ENCODE peak calls at places on chromosomes 5 and 9, in ten cellular contexts. One of them, this sample, is unnamed.

GRCh38 chr9:98324801-98325200 is 69.4 kb upstream of the TBC1D2 start:
- DNase-seq in kidney: peak; percentile 7
- DNase-seq in hepatocyte: no peak
- DNase-seq in adipocyte: no peak
- DNase-seq in lung: no peak
- DNase-seq in spleen: no peak
- DNase-seq in A549: no peak
- DNase-seq in pancreas: no peak
- DNase-seq in small intestine: no peak
- DNase-seq in esophagus squamous epithelium: no peak
- DNase-seq in this sample: no peak

GRCh38 chr9:93137362-93137761 is 3.3 kb upstream of the NINJ1 start:
- DNase-seq in kidney: no peak
- DNase-seq in hepatocyte: no peak
- DNase-seq in adipocyte: no peak
- DNase-seq in lung: no peak
- DNase-seq in spleen: no peak
- DNase-seq in A549: no peak
- DNase-seq in pancreas: no peak
- DNase-seq in small intestine: no peak
- DNase-seq in esophagus squamous epithelium: no peak
- DNase-seq in this sample: no peak

GRCh38 chr5:126777257-126777973 is 479 bp downstream of the LMNB1 start:
- DNase-seq in kidney: peak; percentile 87
- DNase-seq in hepatocyte: peak; percentile 76
- DNase-seq in adipocyte: peak; percentile 77
- DNase-seq in lung: peak; percentile 61
- DNase-seq in spleen: peak; percentile 95
- DNase-seq in A549: no peak
- DNase-seq in pancreas: peak; percentile 70
- DNase-seq in small intestine: peak; percentile 68
- DNase-seq in esophagus squamous epithelium: no peak
- DNase-seq in this sample: peak; percentile 74

GRCh38 chr5:172453206-172453985 is 929 bp downstream of the SH3PXD2B start:
- DNase-seq in kidney: no peak
- DNase-seq in hepatocyte: peak; percentile 89
- DNase-seq in adipocyte: peak; percentile 81
- DNase-seq in lung: no peak
- DNase-seq in spleen: no peak
- DNase-seq in A549: peak; percentile 54
- DNase-seq in pancreas: no peak
- DNase-seq in small intestine: no peak
- DNase-seq in esophagus squamous epithelium: no peak
- DNase-seq in this sample: peak; percentile 71

GRCh38 chr5:157528036-157528632 is 47.4 kb downstream of the ADAM19 start:
- DNase-seq in kidney: no peak
- DNase-seq in hepatocyte: peak; percentile 31
- DNase-seq in adipocyte: no peak
- DNase-seq in lung: no peak
- DNase-seq in spleen: no peak
- DNase-seq in A549: no peak
- DNase-seq in pancreas: no peak
- DNase-seq in small intestine: no peak
- DNase-seq in esophagus squamous epithelium: no peak
- DNase-seq in this sample: no peak

GRCh38 chr9:79858509-79858908 is 286.7 kb downstream of the TLE4 start:
- DNase-seq in kidney: no peak
- DNase-seq in hepatocyte: no peak
- DNase-seq in adipocyte: peak; percentile 43
- DNase-seq in lung: no peak
- DNase-seq in spleen: no peak
- DNase-seq in A549: peak; percentile 33
- DNase-seq in pancreas: no peak
- DNase-seq in small intestine: peak; percentile 55
- DNase-seq in esophagus squamous epithelium: no peak
- DNase-seq in this sample: no peak

GRCh38 chr9:69044226-69045219 is 9.0 kb downstream of the FXN start:
- DNase-seq in kidney: no peak
- DNase-seq in hepatocyte: no peak
- DNase-seq in adipocyte: peak; percentile 9
- DNase-seq in lung: no peak
- DNase-seq in spleen: no peak
- DNase-seq in A549: no peak
- DNase-seq in pancreas: no peak
- DNase-seq in small intestine: no peak
- DNase-seq in esophagus squamous epithelium: no peak
- DNase-seq in this sample: no peak

GRCh38 chr5:528625-529511 is 4.6 kb upstream of the SLC9A3 start:
- DNase-seq in kidney: peak; percentile 62
- DNase-seq in hepatocyte: no peak
- DNase-seq in adipocyte: no peak
- DNase-seq in lung: no peak
- DNase-seq in spleen: peak; percentile 76
- DNase-seq in A549: no peak
- DNase-seq in pancreas: no peak
- DNase-seq in small intestine: no peak
- DNase-seq in esophagus squamous epithelium: no peak
- DNase-seq in this sample: no peak

GRCh38 chr5:71653119-71653518 is 66.0 kb upstream of the CARTPT start:
- DNase-seq in kidney: no peak
- DNase-seq in hepatocyte: no peak
- DNase-seq in adipocyte: no peak
- DNase-seq in lung: no peak
- DNase-seq in spleen: no peak
- DNase-seq in A549: no peak
- DNase-seq in pancreas: peak; percentile 33
- DNase-seq in small intestine: no peak
- DNase-seq in esophagus squamous epithelium: no peak
- DNase-seq in this sample: peak; percentile 81

DNA sequence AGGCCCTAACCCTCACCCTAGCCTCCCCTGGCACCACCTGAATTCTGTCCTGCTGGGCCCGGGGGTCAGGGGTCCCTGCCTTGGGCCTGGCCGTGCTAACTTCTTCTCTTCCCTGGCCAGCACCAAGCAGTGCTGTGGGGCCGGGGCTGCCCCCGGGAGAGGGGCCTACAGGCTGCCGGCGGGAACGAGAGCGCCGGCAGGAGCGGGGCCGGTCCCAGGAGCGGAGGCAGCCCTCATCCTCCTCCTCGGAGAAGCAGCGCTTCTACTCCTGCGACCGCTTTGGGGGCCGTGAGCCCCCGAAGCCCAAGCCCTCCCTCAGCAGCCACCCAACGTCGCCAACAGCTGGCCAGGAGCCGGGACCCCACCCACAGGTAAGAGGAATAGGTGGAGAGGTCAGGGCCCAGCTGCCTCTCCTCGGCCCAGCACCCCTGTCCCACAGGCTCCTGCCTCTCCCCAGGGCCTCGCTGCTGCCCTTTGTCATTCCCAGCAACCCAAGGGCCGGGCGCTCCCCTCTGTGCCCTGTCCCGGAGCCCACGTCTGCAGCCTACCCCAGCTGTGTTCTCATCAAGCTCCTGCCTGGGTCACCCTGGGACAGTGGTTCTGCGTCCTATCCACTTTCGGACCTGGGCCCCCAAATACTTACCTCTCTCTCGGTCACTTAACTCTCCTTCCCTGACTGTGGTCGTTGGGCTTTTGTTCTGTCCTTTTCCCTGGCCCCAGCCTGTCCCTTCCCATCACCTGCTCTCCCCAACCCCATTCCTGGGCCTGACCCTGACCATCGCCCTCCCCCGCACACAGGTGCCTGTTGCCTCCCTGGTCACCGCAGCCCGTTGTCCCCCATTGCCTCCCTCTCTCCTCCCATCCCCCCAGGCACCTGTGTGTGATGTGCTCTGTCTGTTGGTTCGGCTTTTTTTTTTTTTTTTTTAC is 243.2 kb downstream of the CACNA1B start:
- DNase-seq in kidney: peak; percentile 51
- DNase-seq in hepatocyte: no peak
- DNase-seq in adipocyte: no peak
- DNase-seq in lung: no peak
- DNase-seq in spleen: no peak
- DNase-seq in A549: no peak
- DNase-seq in pancreas: no peak
- DNase-seq in small intestine: no peak
- DNase-seq in esophagus squamous epithelium: no peak
- DNase-seq in this sample: no peak
- H3K9me3 ChIP-seq in kidney: no peaks in the 10 kb centered on the region
- H3K9me3 ChIP-seq in hepatocyte: no peaks in the 10 kb centered on the region
- H3K9me3 ChIP-seq in adipocyte: no peaks in the 10 kb centered on the region
- H3K9me3 ChIP-seq in lung: no peaks in the 10 kb centered on the region
- H3K9me3 ChIP-seq in spleen: no peaks in the 10 kb centered on the region
- H3K9me3 ChIP-seq in A549: peaks cover under 1% of the 10 kb centered on the region
- H3K9me3 ChIP-seq in pancreas: no peaks in the 10 kb centered on the region
- H3K9me3 ChIP-seq in small intestine: no peaks in the 10 kb centered on the region
- H3K9me3 ChIP-seq in esophagus squamous epithelium: no peaks in the 10 kb centered on the region
- H3K9me3 ChIP-seq in this sample: no peaks in the 10 kb centered on the region

GRCh38 chr9:100098887-100099721 is at the start of the genes ERP44 and INVS:
- DNase-seq in kidney: peak; percentile 99
- DNase-seq in hepatocyte: peak; percentile 99
- DNase-seq in adipocyte: peak; percentile 100
- DNase-seq in lung: peak; percentile 99
- DNase-seq in spleen: peak; percentile 99
- DNase-seq in A549: peak; percentile 96
- DNase-seq in pancreas: peak; percentile 99
- DNase-seq in small intestine: peak; percentile 100
- DNase-seq in esophagus squamous epithelium: peak; percentile 98
- DNase-seq in this sample: peak; percentile 100
- H3K4me1 ChIP-seq in kidney: peaks cover 11% of the 10 kb centered on the region
- H3K4me1 ChIP-seq in hepatocyte: peaks cover 17% of the 10 kb centered on the region
- H3K4me1 ChIP-seq in adipocyte: peaks cover 15% of the 10 kb centered on the region
- H3K4me1 ChIP-seq in lung: peaks cover 4% of the 10 kb centered on the region
- H3K4me1 ChIP-seq in spleen: peaks cover 49% of the 10 kb centered on the region
- H3K4me1 ChIP-seq in A549: peaks cover 23% of the 10 kb centered on the region
- H3K4me1 ChIP-seq in pancreas: peaks cover 33% of the 10 kb centered on the region
- H3K4me1 ChIP-seq in small intestine: peaks cover 4% of the 10 kb centered on the region
- H3K4me1 ChIP-seq in esophagus squamous epithelium: peaks cover 19% of the 10 kb centered on the region
- H3K4me1 ChIP-seq in this sample: peaks cover 16% of the 10 kb centered on the region

GRCh38 chr5:61440086-61440485 is 108.0 kb downstream of the ZSWIM6 start:
- DNase-seq in kidney: no peak
- DNase-seq in hepatocyte: no peak
- DNase-seq in adipocyte: no peak
- DNase-seq in lung: no peak
- DNase-seq in spleen: no peak
- DNase-seq in A549: no peak
- DNase-seq in pancreas: no peak
- DNase-seq in small intestine: no peak
- DNase-seq in esophagus squamous epithelium: no peak
- DNase-seq in this sample: peak; percentile 56

GRCh38 chr5:61441742-61442141 is 109.7 kb downstream of the ZSWIM6 start:
- DNase-seq in kidney: no peak
- DNase-seq in hepatocyte: no peak
- DNase-seq in adipocyte: no peak
- DNase-seq in lung: no peak
- DNase-seq in spleen: no peak
- DNase-seq in A549: no peak
- DNase-seq in pancreas: no peak
- DNase-seq in small intestine: no peak
- DNase-seq in esophagus squamous epithelium: no peak
- DNase-seq in this sample: no peak

GRCh38 chr5:61435368-61435767 is 103.3 kb downstream of the ZSWIM6 start:
- DNase-seq in kidney: no peak
- DNase-seq in hepatocyte: no peak
- DNase-seq in adipocyte: no peak
- DNase-seq in lung: no peak
- DNase-seq in spleen: no peak
- DNase-seq in A549: no peak
- DNase-seq in pancreas: no peak
- DNase-seq in small intestine: no peak
- DNase-seq in esophagus squamous epithelium: no peak
- DNase-seq in this sample: no peak

DNA sequence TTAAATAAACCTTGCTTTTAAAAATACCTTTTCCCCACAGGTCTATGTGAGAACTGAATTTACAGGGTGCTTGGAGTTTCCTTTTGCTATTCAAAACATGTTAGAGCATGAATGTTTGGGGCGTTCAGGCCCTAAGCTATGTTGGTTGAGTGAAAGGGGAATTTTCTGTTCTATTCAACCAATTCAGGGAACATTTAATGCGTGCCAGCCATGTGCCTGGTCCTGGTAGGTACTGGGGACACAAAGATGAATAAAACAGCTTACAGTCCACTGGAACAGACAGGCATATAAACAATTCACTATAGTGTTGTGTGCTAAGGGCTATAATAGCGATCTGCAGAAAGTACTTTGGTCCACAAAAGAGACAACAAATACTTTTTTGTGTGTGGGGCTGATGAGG is 108.5 kb downstream of the ZSWIM6 start:
- DNase-seq in kidney: no peak
- DNase-seq in hepatocyte: no peak
- DNase-seq in adipocyte: no peak
- DNase-seq in lung: no peak
- DNase-seq in spleen: no peak
- DNase-seq in A549: no peak
- DNase-seq in pancreas: no peak
- DNase-seq in small intestine: no peak
- DNase-seq in esophagus squamous epithelium: no peak
- DNase-seq in this sample: no peak
- H3K9me3 ChIP-seq in kidney: peaks cover 16% of the 10 kb centered on the region
- H3K9me3 ChIP-seq in hepatocyte: peaks cover 14% of the 10 kb centered on the region
- H3K9me3 ChIP-seq in adipocyte: peaks cover 14% of the 10 kb centered on the region
- H3K9me3 ChIP-seq in lung: no peaks in the 10 kb centered on the region
- H3K9me3 ChIP-seq in spleen: peaks cover 48% of the 10 kb centered on the region
- H3K9me3 ChIP-seq in A549: peaks cover 12% of the 10 kb centered on the region
- H3K9me3 ChIP-seq in pancreas: no peaks in the 10 kb centered on the region
- H3K9me3 ChIP-seq in small intestine: no peaks in the 10 kb centered on the region
- H3K9me3 ChIP-seq in esophagus squamous epithelium: no peaks in the 10 kb centered on the region
- H3K9me3 ChIP-seq in this sample: peaks cover 30% of the 10 kb centered on the region

DNA sequence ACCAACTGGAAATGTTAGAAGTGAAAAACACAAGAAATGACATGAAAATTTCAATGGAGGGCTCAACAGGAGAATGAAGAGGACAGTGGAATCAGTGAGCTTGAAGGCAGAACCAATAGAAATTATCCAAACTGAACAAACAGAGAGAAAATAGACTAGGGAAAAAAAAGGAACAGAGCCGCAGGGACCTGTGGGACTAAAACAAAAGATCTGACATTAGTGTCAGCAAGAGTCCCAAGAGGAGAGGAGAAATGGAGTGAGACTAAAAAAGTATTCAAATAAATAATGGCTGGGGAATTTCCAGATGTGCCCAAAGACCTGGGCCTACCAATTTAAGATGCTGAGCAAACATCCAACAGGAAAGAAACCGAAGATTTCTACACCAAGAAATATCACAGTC is 175.0 kb upstream of the PHYKPL start:
- DNase-seq in kidney: no peak
- DNase-seq in hepatocyte: no peak
- DNase-seq in adipocyte: no peak
- DNase-seq in lung: no peak
- DNase-seq in spleen: no peak
- DNase-seq in A549: no peak
- DNase-seq in pancreas: no peak
- DNase-seq in small intestine: no peak
- DNase-seq in esophagus squamous epithelium: no peak
- DNase-seq in this sample: no peak
- H3K4me1 ChIP-seq in kidney: no peaks in the 10 kb centered on the region
- H3K4me1 ChIP-seq in hepatocyte: no peaks in the 10 kb centered on the region
- H3K4me1 ChIP-seq in adipocyte: no peaks in the 10 kb centered on the region
- H3K4me1 ChIP-seq in lung: no peaks in the 10 kb centered on the region
- H3K4me1 ChIP-seq in spleen: no peaks in the 10 kb centered on the region
- H3K4me1 ChIP-seq in A549: no peaks in the 10 kb centered on the region
- H3K4me1 ChIP-seq in pancreas: no peaks in the 10 kb centered on the region
- H3K4me1 ChIP-seq in small intestine: no peaks in the 10 kb centered on the region
- H3K4me1 ChIP-seq in esophagus squamous epithelium: no peaks in the 10 kb centered on the region
- H3K4me1 ChIP-seq in this sample: no peaks in the 10 kb centered on the region

GRCh38 chr9:8052991-8053390 is 253.4 kb upstream of the DMAC1 start:
- DNase-seq in kidney: peak; percentile 30
- DNase-seq in hepatocyte: no peak
- DNase-seq in adipocyte: no peak
- DNase-seq in lung: no peak
- DNase-seq in spleen: peak; percentile 33
- DNase-seq in A549: no peak
- DNase-seq in pancreas: no peak
- DNase-seq in small intestine: no peak
- DNase-seq in esophagus squamous epithelium: no peak
- DNase-seq in this sample: no peak

GRCh38 chr9:8053501-8053900 is 253.9 kb upstream of the DMAC1 start:
- DNase-seq in kidney: peak; percentile 48
- DNase-seq in hepatocyte: no peak
- DNase-seq in adipocyte: no peak
- DNase-seq in lung: no peak
- DNase-seq in spleen: peak; percentile 62
- DNase-seq in A549: no peak
- DNase-seq in pancreas: no peak
- DNase-seq in small intestine: no peak
- DNase-seq in esophagus squamous epithelium: no peak
- DNase-seq in this sample: no peak
- H3K9me3 ChIP-seq in kidney: peaks cover 3% of the 10 kb centered on the region
- H3K9me3 ChIP-seq in hepatocyte: no peaks in the 10 kb centered on the region
- H3K9me3 ChIP-seq in adipocyte: peaks cover 19% of the 10 kb centered on the region
- H3K9me3 ChIP-seq in lung: peaks cover 5% of the 10 kb centered on the region
- H3K9me3 ChIP-seq in spleen: peaks cover 32% of the 10 kb centered on the region
- H3K9me3 ChIP-seq in A549: no peaks in the 10 kb centered on the region
- H3K9me3 ChIP-seq in pancreas: no peaks in the 10 kb centered on the region
- H3K9me3 ChIP-seq in small intestine: no peaks in the 10 kb centered on the region
- H3K9me3 ChIP-seq in esophagus squamous epithelium: no peaks in the 10 kb centered on the region
- H3K9me3 ChIP-seq in this sample: peaks cover 17% of the 10 kb centered on the region